ENCODE peak calls at places on chromosomes 4 and X, in five cellular contexts. H is GM12865, U is OCI-M1, V is choroid plexus epithelial cell, E is AG10803. B is an unnamed sample.

GRCh38 chrX:11757729-11758399 is at the start of gene MSL3:
- DNase-seq in H (peak; percentile 80), E (peak; percentile 69), U (peak; percentile 53), V (peak; percentile 56), B (peak; percentile 67)

GRCh38 chr4:165192500-165192898 is 14.9 kb upstream of the KLHL2 start:
- DNase-seq in E (no peak), U (no peak), H (no peak), V (no peak), B (no peak)

GRCh38 chr4:154086247-154086646 is 297.4 kb upstream of the SFRP2 start:
- DNase-seq in U (no peak), E (no peak), V (no peak), H (no peak), B (no peak)

GRCh38 chr4:6884341-6884870 is 25.2 kb upstream of the TBC1D14 start:
- DNase-seq in V (no peak), U (no peak), E (peak; percentile 43), H (no peak), B (no peak)

GRCh38 chrX:40175416-40176255 is 77.9 kb upstream of the BCOR start:
- DNase-seq in V (peak; percentile 53), E (no peak), U (peak; percentile 79), H (peak; percentile 95), B (peak; percentile 95)

GRCh38 chr4:185682236-185682635 is 129.8 kb downstream of the SORBS2 start:
- DNase-seq in U (no peak), H (no peak), E (peak; percentile 73), V (peak; percentile 25), B (no peak)

GRCh38 chr4:3364634-3365314 is 72.0 kb downstream of the RGS12 start:
- DNase-seq in H (no peak), E (no peak), U (no peak), V (no peak), B (no peak)

GRCh38 chrX:98057176-98057575 is 1173.5 kb downstream of the RPA4 start:
- DNase-seq in V (no peak), H (no peak), E (no peak), U (no peak), B (no peak)

GRCh38 chrX:15838017-15838416 is 16.6 kb downstream of the AP1S2 start:
- DNase-seq in U (peak; percentile 15), V (no peak), H (peak; percentile 11), E (no peak), B (peak; percentile 40)

GRCh38 chrX:2500681-2501151 is at the start of the genes DHRSX and ZBED1:
- DNase-seq in V (no peak), U (no peak), E (peak; percentile 25), H (peak; percentile 60), B (no peak)

GRCh38 chr4:165915215-165915614 is 42.2 kb downstream of the TLL1 start:
- DNase-seq in H (no peak), V (no peak), U (no peak), E (no peak), B (no peak)

GRCh38 chr4:122469457-122469856 is 12.9 kb upstream of the IL2 start:
- DNase-seq in U (no peak), H (no peak), E (no peak), V (no peak), B (no peak)

GRCh38 chr4:170089274-170089742 is 448 bp downstream of the AADAT start:
- DNase-seq in U (peak; percentile 28), V (peak; percentile 52), H (no peak), E (peak; percentile 33), B (peak; percentile 55)

GRCh38 chr4:1080961-1081688 is 32.2 kb downstream of the RNF212 start:
- DNase-seq in E (peak; percentile 21), U (no peak), H (no peak), V (no peak), B (no peak)

GRCh38 chrX:119729408-119730201 is 28.8 kb upstream of the SOWAHD start:
- DNase-seq in H (peak; percentile 76), V (peak; percentile 81), E (peak; percentile 77), U (peak; percentile 71), B (peak; percentile 89)

GRCh38 chr4:166128452-166128851 is 255.4 kb downstream of the TLL1 start:
- DNase-seq in V (peak; percentile 34), U (no peak), E (no peak), H (no peak), B (no peak)

GRCh38 chr4:60617731-60618130 is 582.4 kb upstream of the ADGRL3 start:
- DNase-seq in E (peak; percentile 23), U (no peak), V (no peak), H (no peak), B (no peak)

GRCh38 chr4:143025111-143025704 is 159.5 kb upstream of the USP38 start:
- DNase-seq in U (peak; percentile 93), E (peak; percentile 58), V (peak; percentile 37), H (peak; percentile 44), B (peak; percentile 46)

GRCh38 chr4:15756361-15756861 is 21.7 kb upstream of the CD38 start:
- DNase-seq in V (peak; percentile 73), H (peak; percentile 74), U (peak; percentile 59), E (no peak), B (peak; percentile 92)

GRCh38 chr4:78870056-78870455 is 69.2 kb downstream of the PAQR3 start:
- DNase-seq in H (no peak), V (no peak), E (peak; percentile 13), U (no peak), B (no peak)

GRCh38 chrX:18353931-18354368 is 538 bp downstream of the SCML2 start:
- DNase-seq in U (peak; percentile 38), V (no peak), E (peak; percentile 0), H (peak; percentile 14), B (peak; percentile 48)

GRCh38 chrX:119236599-119237525 is 777 bp downstream of the PGRMC1 start:
- DNase-seq in U (peak; percentile 35), H (peak; percentile 37), E (peak; percentile 79), V (peak; percentile 65), B (peak; percentile 43)

GRCh38 chr4:182518421-182518820 is 275.2 kb downstream of the TENM3 start:
- DNase-seq in H (peak; percentile 28), U (no peak), V (no peak), E (no peak), B (no peak)

GRCh38 chr4:128359422-128359821 is 71.8 kb upstream of the PGRMC2 start:
- DNase-seq in U (no peak), E (no peak), H (no peak), V (no peak), B (no peak)

GRCh38 chrX:44058339-44058738 is 85.1 kb upstream of the NDP start:
- DNase-seq in U (no peak), V (no peak), E (no peak), H (no peak), B (no peak)

GRCh38 chr4:38241541-38241940 is 281.3 kb downstream of the PTTG2 start:
- DNase-seq in E (no peak), H (no peak), U (no peak), V (no peak), B (no peak)

GRCh38 chr4:100838286-100838685 is 320.5 kb upstream of the EMCN start:
- DNase-seq in H (no peak), U (no peak), V (no peak), E (no peak), B (no peak)

GRCh38 chrX:13733506-13733905 is 914 bp downstream of the TRAPPC2 start:
- DNase-seq in U (no peak), E (peak; percentile 23), V (no peak), H (no peak), B (no peak)

GRCh38 chr4:3732076-3733028 is 33.8 kb upstream of the ADRA2C start:
- DNase-seq in V (no peak), E (no peak), H (no peak), U (no peak), B (no peak)

GRCh38 chrX:77749695-77750094 is 36.3 kb downstream of the ATRX start:
- DNase-seq in V (peak; percentile 69), U (no peak), E (peak; percentile 24), H (no peak), B (no peak)

GRCh38 chrX:69307736-69308135 is 142.5 kb upstream of the PJA1 start:
- DNase-seq in E (no peak), H (no peak), V (no peak), U (no peak), B (no peak)

GRCh38 chr4:154407483-154407882 is 84.1 kb downstream of the DCHS2 start:
- DNase-seq in U (no peak), V (no peak), E (no peak), H (no peak), B (no peak)

GRCh38 chr4:132737344-132737743 is 411.8 kb upstream of the PCDH10 start:
- DNase-seq in V (no peak), U (no peak), E (no peak), H (no peak), B (no peak)

B was measured in KBM-7.